ENCODE peak calls at places on chromosomes 13 and 19, in six cellular contexts. One of them, this sample, is unnamed.

GRCh38 chr13:71087006-71087405 is 780.0 kb downstream of the DACH1 start:
- DNase-seq in lung: no peak
- DNase-seq in heart left ventricle: no peak
- DNase-seq in right cardiac atrium: no peak
- DNase-seq in aorta: no peak
- DNase-seq in neuronal stem cell: no peak
- DNase-seq in this sample: no peak

GRCh38 chr13:112655898-112656297 is 33.9 kb upstream of the ATP11A start:
- DNase-seq in neuronal stem cell: no peak
- DNase-seq in heart left ventricle: no peak
- DNase-seq in aorta: no peak
- DNase-seq in right cardiac atrium: no peak
- DNase-seq in lung: no peak
- DNase-seq in this sample: no peak

GRCh38 chr13:72403396-72404010 is 323.9 kb downstream of the MZT1 start:
- DNase-seq in aorta: no peak
- DNase-seq in right cardiac atrium: no peak
- DNase-seq in neuronal stem cell: no peak
- DNase-seq in heart left ventricle: no peak
- DNase-seq in lung: no peak
- DNase-seq in this sample: no peak

GRCh38 chr13:102838982-102839381 is 6.8 kb upstream of the ERCC5 start:
- DNase-seq in neuronal stem cell: no peak
- DNase-seq in lung: no peak
- DNase-seq in right cardiac atrium: no peak
- DNase-seq in aorta: no peak
- DNase-seq in heart left ventricle: no peak
- DNase-seq in this sample: no peak

GRCh38 chr19:48614436-48615144 is at the start of gene FAM83E:
- DNase-seq in lung: peak; percentile 88
- DNase-seq in heart left ventricle: no peak
- DNase-seq in neuronal stem cell: no peak
- DNase-seq in aorta: peak; percentile 77
- DNase-seq in right cardiac atrium: no peak
- DNase-seq in this sample: no peak

GRCh38 chr19:1925544-1925943 is 15.4 kb upstream of the CSNK1G2 start:
- DNase-seq in lung: no peak
- DNase-seq in neuronal stem cell: no peak
- DNase-seq in aorta: no peak
- DNase-seq in right cardiac atrium: no peak
- DNase-seq in heart left ventricle: no peak
- DNase-seq in this sample: no peak

GRCh38 chr13:76729690-76730089 is 156.5 kb downstream of the KCTD12 start:
- DNase-seq in right cardiac atrium: no peak
- DNase-seq in aorta: no peak
- DNase-seq in lung: no peak
- DNase-seq in neuronal stem cell: no peak
- DNase-seq in heart left ventricle: no peak
- DNase-seq in this sample: no peak

GRCh38 chr19:32291876-32292275 is 53.5 kb upstream of the ZNF507 start:
- DNase-seq in heart left ventricle: no peak
- DNase-seq in lung: no peak
- DNase-seq in right cardiac atrium: no peak
- DNase-seq in neuronal stem cell: no peak
- DNase-seq in aorta: no peak
- DNase-seq in this sample: no peak

GRCh38 chr13:46961719-46962118 is 64.9 kb upstream of the HTR2A start:
- DNase-seq in aorta: no peak
- DNase-seq in neuronal stem cell: no peak
- DNase-seq in lung: no peak
- DNase-seq in right cardiac atrium: no peak
- DNase-seq in heart left ventricle: no peak
- DNase-seq in this sample: no peak

GRCh38 chr13:24716011-24716410 is 35.8 kb downstream of the ATP12A start:
- DNase-seq in neuronal stem cell: no peak
- DNase-seq in lung: no peak
- DNase-seq in right cardiac atrium: no peak
- DNase-seq in heart left ventricle: no peak
- DNase-seq in aorta: no peak
- DNase-seq in this sample: no peak

DNA sequence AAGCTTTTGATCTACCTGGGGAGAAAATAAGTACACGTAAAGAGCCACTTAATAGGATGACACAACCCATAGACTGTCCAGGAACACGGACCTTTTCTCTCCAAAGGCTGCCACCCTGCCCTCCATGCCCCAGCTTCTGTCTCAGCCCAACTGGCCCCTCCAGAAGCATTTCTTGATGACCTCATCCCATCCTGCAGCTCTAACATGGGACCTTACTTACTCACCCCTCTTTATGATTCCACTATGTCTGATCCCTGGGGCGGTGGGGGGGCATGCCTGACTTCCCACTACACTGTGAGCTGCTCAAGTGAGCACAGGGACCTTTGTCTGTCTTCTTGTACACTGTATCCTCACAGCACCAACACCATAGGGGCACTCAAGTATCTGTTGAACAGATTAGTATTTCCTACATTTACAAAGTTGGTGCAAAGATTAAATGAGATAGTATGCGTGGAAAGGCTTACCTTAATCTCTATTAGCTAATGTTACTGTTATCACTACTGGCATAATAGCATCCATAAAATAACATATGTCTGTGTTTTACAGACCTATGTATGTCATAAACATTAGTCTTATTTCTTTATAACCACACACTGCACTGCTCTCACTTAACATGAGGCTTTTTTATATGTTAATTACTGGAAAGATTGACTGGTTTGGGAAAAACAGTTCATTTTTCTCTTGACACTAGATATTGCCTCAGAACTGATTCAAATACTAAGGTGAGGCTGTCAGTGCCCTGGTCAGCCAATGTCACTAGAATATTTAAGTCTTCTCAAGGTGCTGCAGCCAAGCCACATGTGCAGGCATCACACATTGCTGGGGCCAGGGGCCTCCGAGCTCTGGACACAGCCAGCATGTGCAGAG is 100.9 kb downstream of the FOXO1 start:
- DNase-seq in neuronal stem cell: no peak
- DNase-seq in lung: no peak
- DNase-seq in heart left ventricle: no peak
- DNase-seq in aorta: no peak
- DNase-seq in right cardiac atrium: no peak
- DNase-seq in this sample: no peak
- H3K4me1 ChIP-seq in neuronal stem cell: peaks cover 23% of the 10 kb centered on the region
- H3K4me1 ChIP-seq in lung: peaks cover 32% of the 10 kb centered on the region
- H3K4me1 ChIP-seq in heart left ventricle: peaks cover 64% of the 10 kb centered on the region
- H3K4me1 ChIP-seq in aorta: peaks cover 4% of the 10 kb centered on the region
- H3K4me1 ChIP-seq in right cardiac atrium: peaks cover 31% of the 10 kb centered on the region
- H3K4me1 ChIP-seq in this sample: peaks cover 80% of the 10 kb centered on the region

DNA sequence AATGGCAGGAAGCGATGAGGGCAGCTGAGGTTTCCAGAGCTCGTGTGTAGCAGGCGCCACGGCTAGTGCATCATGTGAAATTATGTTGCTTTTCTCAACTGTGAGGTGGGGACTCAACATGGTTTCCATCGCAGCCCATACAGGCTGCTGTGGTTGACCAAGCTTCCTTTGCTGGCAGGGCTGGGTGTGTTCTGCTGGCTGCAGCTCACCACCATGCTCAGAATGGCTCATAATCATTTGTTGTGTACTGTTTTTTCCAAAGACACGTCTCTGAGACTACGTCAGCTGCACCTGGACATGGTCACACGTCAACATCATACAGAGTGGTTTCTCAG is 16.1 kb upstream of the RASA3 start:
- DNase-seq in heart left ventricle: no peak
- DNase-seq in right cardiac atrium: no peak
- DNase-seq in lung: no peak
- DNase-seq in aorta: peak; percentile 43
- DNase-seq in neuronal stem cell: no peak
- DNase-seq in this sample: no peak
- H3K4me3 ChIP-seq in heart left ventricle: no peak overlapping the region
- H3K4me3 ChIP-seq in right cardiac atrium: no peak overlapping the region
- H3K4me3 ChIP-seq in lung: no peak overlapping the region
- H3K4me3 ChIP-seq in aorta: no peak overlapping the region
- H3K4me3 ChIP-seq in neuronal stem cell: no peak overlapping the region
- H3K4me3 ChIP-seq in this sample: no peak overlapping the region

GRCh38 chr19:35116085-35116801 is 620 bp downstream of the FXYD3 start:
- DNase-seq in right cardiac atrium: peak; percentile 43
- DNase-seq in heart left ventricle: no peak
- DNase-seq in neuronal stem cell: no peak
- DNase-seq in aorta: no peak
- DNase-seq in lung: peak; percentile 67
- DNase-seq in this sample: no peak
- H3K4me1 ChIP-seq in right cardiac atrium: no peaks in the 10 kb centered on the region
- H3K4me1 ChIP-seq in heart left ventricle: peaks cover 4% of the 10 kb centered on the region
- H3K4me1 ChIP-seq in neuronal stem cell: no peaks in the 10 kb centered on the region
- H3K4me1 ChIP-seq in aorta: no peaks in the 10 kb centered on the region
- H3K4me1 ChIP-seq in lung: no peaks in the 10 kb centered on the region
- H3K4me1 ChIP-seq in this sample: no peaks in the 10 kb centered on the region

GRCh38 chr19:46901701-46902401 is 41.1 kb downstream of the ARHGAP35 start:
- DNase-seq in heart left ventricle: no peak
- DNase-seq in neuronal stem cell: no peak
- DNase-seq in right cardiac atrium: no peak
- DNase-seq in lung: no peak
- DNase-seq in aorta: no peak
- DNase-seq in this sample: no peak

GRCh38 chr19:46904114-46905060 is 43.6 kb downstream of the ARHGAP35 start:
- DNase-seq in aorta: no peak
- DNase-seq in neuronal stem cell: no peak
- DNase-seq in lung: no peak
- DNase-seq in heart left ventricle: peak; percentile 67
- DNase-seq in right cardiac atrium: peak; percentile 70
- DNase-seq in this sample: peak; percentile 69

GRCh38 chr19:46902402-46902766 is 41.6 kb downstream of the ARHGAP35 start:
- DNase-seq in heart left ventricle: no peak
- DNase-seq in right cardiac atrium: no peak
- DNase-seq in aorta: no peak
- DNase-seq in neuronal stem cell: no peak
- DNase-seq in lung: peak; percentile 40
- DNase-seq in this sample: no peak

GRCh38 chr19:46906221-46906620 is 45.4 kb downstream of the ARHGAP35 start:
- DNase-seq in aorta: no peak
- DNase-seq in neuronal stem cell: no peak
- DNase-seq in right cardiac atrium: no peak
- DNase-seq in heart left ventricle: no peak
- DNase-seq in lung: no peak
- DNase-seq in this sample: no peak

DNA sequence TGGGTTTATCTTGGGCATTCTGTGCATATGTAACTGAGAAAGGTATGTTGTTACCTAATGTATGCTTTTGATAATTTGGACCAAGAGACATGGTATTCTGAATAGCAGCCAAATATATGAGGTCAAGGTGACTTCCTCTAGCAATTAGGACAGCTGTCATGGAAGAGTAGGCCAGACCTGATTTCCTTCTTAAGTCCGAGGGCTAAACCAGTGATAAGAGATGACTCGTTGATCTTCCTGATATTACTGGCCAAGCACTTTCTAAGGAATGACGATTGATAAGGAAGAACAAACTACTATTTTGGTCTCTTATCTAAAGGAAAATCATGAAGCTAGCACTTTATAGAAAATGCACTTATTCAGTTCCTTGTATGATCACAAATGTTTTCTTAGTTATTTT is 42.7 kb downstream of the ARHGAP35 start:
- DNase-seq in neuronal stem cell: no peak
- DNase-seq in aorta: no peak
- DNase-seq in heart left ventricle: no peak
- DNase-seq in lung: no peak
- DNase-seq in right cardiac atrium: no peak
- DNase-seq in this sample: no peak
- H3K4me3 ChIP-seq in neuronal stem cell: no peak overlapping the region
- H3K4me3 ChIP-seq in aorta: no peak overlapping the region
- H3K4me3 ChIP-seq in heart left ventricle: no peak overlapping the region
- H3K4me3 ChIP-seq in lung: no peak overlapping the region
- H3K4me3 ChIP-seq in right cardiac atrium: no peak overlapping the region
- H3K4me3 ChIP-seq in this sample: no peak overlapping the region

GRCh38 chr13:79675931-79676658 is 195.1 kb downstream of the NDFIP2 start:
- DNase-seq in lung: no peak
- DNase-seq in aorta: no peak
- DNase-seq in heart left ventricle: no peak
- DNase-seq in right cardiac atrium: no peak
- DNase-seq in neuronal stem cell: no peak
- DNase-seq in this sample: no peak
- H3K4me1 ChIP-seq in lung: no peaks in the 10 kb centered on the region
- H3K4me1 ChIP-seq in aorta: peaks cover 1% of the 10 kb centered on the region
- H3K4me1 ChIP-seq in heart left ventricle: peaks cover 19% of the 10 kb centered on the region
- H3K4me1 ChIP-seq in right cardiac atrium: peaks cover 5% of the 10 kb centered on the region
- H3K4me1 ChIP-seq in neuronal stem cell: peaks cover 6% of the 10 kb centered on the region
- H3K4me1 ChIP-seq in this sample: peaks cover 10% of the 10 kb centered on the region

GRCh38 chr19:55705972-55706371 is 30.9 kb downstream of the EPN1 start:
- DNase-seq in neuronal stem cell: no peak
- DNase-seq in lung: no peak
- DNase-seq in right cardiac atrium: no peak
- DNase-seq in aorta: no peak
- DNase-seq in heart left ventricle: no peak
- DNase-seq in this sample: no peak
- H3K4me3 ChIP-seq in neuronal stem cell: no peak overlapping the region
- H3K4me3 ChIP-seq in lung: no peak overlapping the region
- H3K4me3 ChIP-seq in right cardiac atrium: no peak overlapping the region
- H3K4me3 ChIP-seq in aorta: no peak overlapping the region
- H3K4me3 ChIP-seq in heart left ventricle: no peak overlapping the region
- H3K4me3 ChIP-seq in this sample: no peak overlapping the region

This sample was measured in psoas muscle.